ENCODE peak calls at places on chromosomes 7 and 10, in nine cellular contexts. U is pancreas, Z is transverse colon, M is tibial artery, E is ascending aorta, R is gastrocnemius medialis, Y is Panc1, A is prostate gland, S is right lobe of liver. X is an unnamed sample. For H3K4me1, the result is how much of the 10 kb centered on the place peaks cover.

GRCh38 chr10:46096426-46096825 is 50.4 kb upstream of the MSMB start:
- DNase-seq in U (no peak), Z (no peak), M (no peak), E (no peak), R (no peak), Y (no peak), A (no peak), S (no peak), X (no peak)

GRCh38 chr7:148031816-148032215 is 558.8 kb upstream of the C7orf33 start:
- DNase-seq in U (no peak), Z (no peak), M (no peak), E (no peak), R (no peak), Y (no peak), A (no peak), S (no peak), X (no peak)

GRCh38 chr10:78906734-78907385 is 161.9 kb upstream of the ZMIZ1 start:
- DNase-seq in U (no peak), Z (no peak), M (peak), E (no peak), R (no peak), Y (no peak), A (no peak), S (no peak), X (no peak)

GRCh38 chr7:95319570-95319969 is 4.8 kb downstream of the PON1 start:
- DNase-seq in U (no peak), Z (no peak), M (no peak), E (no peak), R (no peak), Y (no peak), A (no peak), S (no peak), X (no peak)

GRCh38 chr10:28839600-28840007 is 162.3 kb downstream of the BAMBI start:
- DNase-seq in U (no peak), Z (no peak), M (no peak), E (no peak), R (peak), Y (no peak), A (peak), S (peak), X (no peak)

GRCh38 chr10:113073549-113074189 is 123.6 kb downstream of the TCF7L2 start:
- DNase-seq in U (no peak), Z (peak), M (peak), E (peak), R (peak), Y (peak), A (no peak), S (peak), X (no peak)

GRCh38 chr10:103711351-103711994 is 143.9 kb downstream of the SH3PXD2A start:
- DNase-seq in U (no peak), Z (no peak), M (no peak), E (no peak), R (no peak), Y (no peak), A (no peak), S (no peak), X (no peak)

GRCh38 chr10:16770646-16771045 is 46.6 kb downstream of the RSU1 start:
- DNase-seq in U (no peak), Z (no peak), M (no peak), E (no peak), R (no peak), Y (no peak), A (no peak), S (no peak), X (no peak)

GRCh38 chr10:130222381-130222780 is 86.2 kb downstream of the GLRX3 start:
- DNase-seq in U (no peak), Z (no peak), M (peak), E (no peak), R (no peak), Y (no peak), A (no peak), S (no peak), X (no peak)

GRCh38 chr7:36605662-36606441 is 118.4 kb downstream of the AOAH start:
- DNase-seq in U (no peak), Z (no peak), M (no peak), E (no peak), R (no peak), Y (no peak), A (no peak), S (no peak), X (no peak)

GRCh38 chr10:122485670-122486069 is 24.3 kb downstream of the HTRA1 start:
- DNase-seq in U (no peak), Z (no peak), M (peak), E (no peak), R (no peak), Y (no peak), A (no peak), S (no peak), X (no peak)
- H3K27ac ChIP-seq in U (no peak), Z (peak), M (no peak), E (no peak), R (peak), Y (no peak), A (no peak), S (no peak), X (no peak)

GRCh38 chr7:125253454-125254182 is 324.0 kb upstream of the POT1 start:
- DNase-seq in U (no peak), Z (no peak), M (no peak), E (no peak), R (no peak), Y (no peak), A (no peak), S (no peak), X (no peak)
- H3K4me1 ChIP-seq in U (under half), Z (under half), M (under half), E (under half), R (under half), Y (under half), A (under half), S (under half), X (under half)

GRCh38 chr10:127878474-127879055 is 14.2 kb downstream of the CLRN3 start:
- DNase-seq in U (no peak), Z (no peak), M (no peak), E (no peak), R (no peak), Y (no peak), A (no peak), S (no peak), X (no peak)

GRCh38 chr10:127877116-127877515 is 15.6 kb downstream of the CLRN3 start:
- DNase-seq in U (no peak), Z (no peak), M (no peak), E (no peak), R (no peak), Y (no peak), A (no peak), S (no peak), X (no peak)

GRCh38 chr10:127875916-127876315 is 16.8 kb downstream of the CLRN3 start:
- DNase-seq in U (no peak), Z (no peak), M (no peak), E (no peak), R (no peak), Y (no peak), A (no peak), S (no peak), X (no peak)

GRCh38 chr10:127874966-127875765 is 17.6 kb downstream of the CLRN3 start:
- DNase-seq in U (no peak), Z (no peak), M (no peak), E (no peak), R (no peak), Y (no peak), A (no peak), S (no peak), X (no peak)

GRCh38 chr10:127877701-127878100 is 15.0 kb downstream of the CLRN3 start:
- DNase-seq in U (no peak), Z (no peak), M (no peak), E (no peak), R (no peak), Y (no peak), A (no peak), S (no peak), X (no peak)
- H3K27ac ChIP-seq in U (no peak), Z (no peak), M (no peak), E (no peak), R (no peak), Y (no peak), A (no peak), S (no peak), X (no peak)

GRCh38 chr7:30471205-30471604 is 7.4 kb downstream of the NOD1 start:
- DNase-seq in U (no peak), Z (no peak), M (no peak), E (no peak), R (no peak), Y (no peak), A (no peak), S (no peak), X (no peak)
- H3K4me1 ChIP-seq in U (under half), Z (under half), M (half or more), E (under half), R (half or more), Y (under half), A (under half), S (under half), X (under half)

GRCh38 chr7:194257-194995 is 2.1 kb downstream of the FAM20C start:
- DNase-seq in U (no peak), Z (no peak), M (no peak), E (no peak), R (no peak), Y (no peak), A (no peak), S (peak), X (no peak)

GRCh38 chr7:194996-195829 is 2.8 kb downstream of the FAM20C start:
- DNase-seq in U (no peak), Z (no peak), M (no peak), E (no peak), R (no peak), Y (no peak), A (no peak), S (no peak), X (no peak)

GRCh38 chr7:192701-193536 is 548 bp downstream of the FAM20C start:
- DNase-seq in U (peak), Z (peak), M (no peak), E (no peak), R (no peak), Y (no peak), A (no peak), S (peak), X (no peak)

GRCh38 chr7:192035-192649 is at the start of gene FAM20C:
- DNase-seq in U (peak), Z (peak), M (peak), E (peak), R (peak), Y (no peak), A (peak), S (peak), X (no peak)

GRCh38 chr7:193538-194256 is 1.3 kb downstream of the FAM20C start:
- DNase-seq in U (peak), Z (no peak), M (no peak), E (no peak), R (no peak), Y (no peak), A (no peak), S (no peak), X (no peak)
- H3K27ac ChIP-seq in U (peak), Z (peak), M (peak), E (no peak), R (peak), Y (peak), A (peak), S (peak), X (no peak)

GRCh38 chr7:102421706-102422105 is 11.7 kb upstream of the ORAI2 start:
- DNase-seq in U (no peak), Z (no peak), M (no peak), E (no peak), R (no peak), Y (no peak), A (no peak), S (no peak), X (no peak)

GRCh38 chr7:102416406-102416805 is 17.0 kb upstream of the ORAI2 start:
- DNase-seq in U (no peak), Z (no peak), M (no peak), E (no peak), R (no peak), Y (no peak), A (no peak), S (no peak), X (no peak)

GRCh38 chr7:102415685-102416225 is 17.6 kb upstream of the ORAI2 start:
- DNase-seq in U (no peak), Z (peak), M (no peak), E (no peak), R (no peak), Y (no peak), A (no peak), S (no peak), X (no peak)

GRCh38 chr7:102417105-102417504 is 16.3 kb upstream of the ORAI2 start:
- DNase-seq in U (no peak), Z (no peak), M (no peak), E (no peak), R (no peak), Y (no peak), A (no peak), S (no peak), X (no peak)

GRCh38 chr7:102418603-102419002 is 14.8 kb upstream of the ORAI2 start:
- DNase-seq in U (no peak), Z (no peak), M (no peak), E (no peak), R (no peak), Y (no peak), A (no peak), S (no peak), X (no peak)
- H3K4me1 ChIP-seq in U (under half), Z (under half), M (under half), E (under half), R (under half), Y (under half), A (under half), S (under half), X (under half)

GRCh38 chr7:41107938-41108448 is 594.9 kb downstream of the INHBA start:
- DNase-seq in U (no peak), Z (no peak), M (no peak), E (no peak), R (no peak), Y (no peak), A (no peak), S (no peak), X (no peak)
- H3K27ac ChIP-seq in U (no peak), Z (no peak), M (no peak), E (no peak), R (no peak), Y (no peak), A (no peak), S (no peak), X (no peak)

DNA sequence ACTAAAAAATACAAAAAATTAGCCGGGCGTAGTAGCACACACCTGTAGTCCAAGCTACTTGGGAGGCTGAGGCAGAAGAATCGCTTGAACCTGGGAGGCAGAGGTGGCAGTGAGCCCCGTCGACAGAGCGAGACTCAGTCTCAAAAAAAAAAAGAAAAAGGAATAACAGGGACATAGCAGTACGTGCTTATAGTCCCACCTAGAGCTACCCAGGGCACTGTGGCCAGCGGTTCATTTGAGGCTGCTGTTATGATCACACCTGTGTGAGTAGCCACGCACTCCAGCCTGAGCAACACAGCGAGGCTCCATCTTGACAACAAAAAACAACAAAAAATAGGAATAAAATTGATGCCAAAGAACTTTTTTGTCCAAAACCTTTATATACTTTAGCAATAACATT is 17.1 kb downstream of the WAPL start:
- DNase-seq in U (no peak), Z (no peak), M (no peak), E (no peak), R (no peak), Y (no peak), A (no peak), S (no peak), X (no peak)
- H3K4me1 ChIP-seq in U (under half), Z (under half), M (under half), E (under half), R (under half), Y (under half), A (under half), S (under half), X (under half)